ENCODE peak calls at places on chromosomes 3 and 15, in ten cellular contexts. M is activated T-cell treated with anti-CD3 and anti-CD28 coated beads, Interleukin-2, amount 50 U/mL, for 72 hours; C is ovary; F is activated CD4-positive, alpha-beta T cell treated with anti-CD3 and anti-CD28 coated beads, Interleukin-2, amount 50 U/mL, for 4 hours; I is uterus; V is heart left ventricle; E is Ammon's horn; Z is activated T-helper 9 cell treated with anti-CD3 and anti-CD28 coated beads, Interleukin-2, amount 50 U/mL, for 16 hours; O is HCEC 1CT; T is BE2C. Q is an unnamed sample.

GRCh38 chr3:143786229-143787199 is 61.8 kb downstream of the SLC9A9 start:
- DNase-seq in M (no peak), C (peak), F (no peak), I (peak), V (peak), E (peak), Z (no peak), O (no peak), T (no peak), Q (no peak)

GRCh38 chr3:195801251-195802183 is 10.2 kb downstream of the MUC4 start:
- DNase-seq in M (no peak), C (no peak), F (no peak), I (no peak), V (no peak), E (no peak), Z (no peak), O (no peak), T (no peak), Q (no peak)

GRCh38 chr3:55474213-55474632 is 12.9 kb downstream of the WNT5A start:
- DNase-seq in M (no peak), C (no peak), F (no peak), I (no peak), V (no peak), E (no peak), Z (no peak), O (no peak), T (no peak), Q (no peak)

GRCh38 chr15:50979041-50979440 is 70.6 kb downstream of the AP4E1 start:
- DNase-seq in M (no peak), C (no peak), F (no peak), I (no peak), V (no peak), E (no peak), Z (no peak), O (no peak), T (no peak), Q (no peak)

GRCh38 chr15:51218249-51218648 is 120.1 kb downstream of the CYP19A1 start:
- DNase-seq in M (no peak), C (no peak), F (no peak), I (no peak), V (no peak), E (no peak), Z (no peak), O (no peak), T (no peak), Q (no peak)

GRCh38 chr3:179558742-179559364 is 3.9 kb upstream of the ACTL6A start:
- DNase-seq in M (peak), C (no peak), F (peak), I (peak), V (peak), E (peak), Z (no peak), O (peak), T (peak), Q (peak)

GRCh38 chr3:149969110-149969944 is 1.4 kb downstream of the PFN2 start:
- DNase-seq in M (no peak), C (peak), F (no peak), I (peak), V (peak), E (peak), Z (no peak), O (peak), T (peak), Q (peak)

GRCh38 chr3:77411990-77412389 is 372.1 kb downstream of the ROBO2 start:
- DNase-seq in M (no peak), C (no peak), F (no peak), I (no peak), V (no peak), E (no peak), Z (no peak), O (no peak), T (peak), Q (no peak)

GRCh38 chr3:10511809-10512494 is 6.6 kb upstream of the ATP2B2 start:
- DNase-seq in M (no peak), C (no peak), F (no peak), I (no peak), V (peak), E (no peak), Z (no peak), O (peak), T (no peak), Q (no peak)

GRCh38 chr3:177371903-177372302 is 174.6 kb upstream of the TBL1XR1 start:
- DNase-seq in M (no peak), C (no peak), F (no peak), I (no peak), V (no peak), E (no peak), Z (no peak), O (no peak), T (no peak), Q (no peak)

GRCh38 chr3:101724329-101725191 is at the start of gene CEP97:
- DNase-seq in M (peak), C (peak), F (peak), I (peak), V (peak), E (peak), Z (peak), O (peak), T (peak), Q (peak)

GRCh38 chr15:93031103-93031464 is 57.9 kb downstream of the RGMA start:
- DNase-seq in M (no peak), C (no peak), F (no peak), I (peak), V (no peak), E (no peak), Z (no peak), O (no peak), T (no peak), Q (no peak)

GRCh38 chr3:184015381-184016019 is 2.2 kb downstream of the ABCC5 start:
- DNase-seq in M (no peak), C (no peak), F (no peak), I (no peak), V (peak), E (no peak), Z (no peak), O (no peak), T (peak), Q (peak)

GRCh38 chr3:6860911-6861330 is at the start of gene GRM7:
- DNase-seq in M (no peak), C (no peak), F (no peak), I (peak), V (no peak), E (peak), Z (no peak), O (no peak), T (no peak), Q (peak)

GRCh38 chr15:73941871-73942635 is 15.8 kb downstream of the LOXL1 start:
- DNase-seq in M (no peak), C (no peak), F (no peak), I (no peak), V (no peak), E (no peak), Z (no peak), O (no peak), T (peak), Q (no peak)

GRCh38 chr3:53140575-53141467 is 10.6 kb upstream of the RFT1 start:
- DNase-seq in M (no peak), C (no peak), F (no peak), I (no peak), V (no peak), E (peak), Z (no peak), O (peak), T (no peak), Q (no peak)

GRCh38 chr3:14803981-14804834 is 14.6 kb upstream of the FGD5 start:
- DNase-seq in M (no peak), C (no peak), F (no peak), I (no peak), V (peak), E (no peak), Z (no peak), O (no peak), T (no peak), Q (no peak)

GRCh38 chr3:111859061-111859973 is at the start of gene PHLDB2:
- DNase-seq in M (peak), C (peak), F (peak), I (peak), V (peak), E (no peak), Z (peak), O (peak), T (peak), Q (no peak)

GRCh38 chr15:52804526-52805081 is 14.5 kb upstream of the ONECUT1 start:
- DNase-seq in M (no peak), C (no peak), F (no peak), I (no peak), V (no peak), E (no peak), Z (no peak), O (no peak), T (no peak), Q (no peak)

GRCh38 chr15:55434989-55435825 is 26.9 kb downstream of the PIERCE2 start:
- DNase-seq in M (peak), C (no peak), F (no peak), I (no peak), V (no peak), E (peak), Z (no peak), O (peak), T (no peak), Q (peak)

GRCh38 chr3:181851063-181851462 is 139.3 kb downstream of the SOX2 start:
- DNase-seq in M (no peak), C (no peak), F (no peak), I (no peak), V (no peak), E (no peak), Z (no peak), O (no peak), T (no peak), Q (no peak)

GRCh38 chr15:88891540-88892254 is 3.6 kb downstream of the HAPLN3 start:
- DNase-seq in M (no peak), C (no peak), F (no peak), I (no peak), V (no peak), E (no peak), Z (no peak), O (no peak), T (no peak), Q (no peak)

GRCh38 chr3:65950340-65951326 is 88.1 kb downstream of the MAGI1 start:
- DNase-seq in M (no peak), C (no peak), F (no peak), I (no peak), V (no peak), E (no peak), Z (no peak), O (no peak), T (no peak), Q (no peak)

GRCh38 chr15:41269887-41270286 is 38.8 kb downstream of the CHP1 start:
- DNase-seq in M (no peak), C (no peak), F (no peak), I (no peak), V (no peak), E (no peak), Z (no peak), O (no peak), T (no peak), Q (no peak)

GRCh38 chr3:150300376-150300775 is 107.7 kb upstream of the TSC22D2 start:
- DNase-seq in M (no peak), C (no peak), F (no peak), I (no peak), V (no peak), E (no peak), Z (no peak), O (no peak), T (no peak), Q (no peak)

GRCh38 chr3:172253200-172253599 is 195.1 kb downstream of the GHSR start:
- DNase-seq in M (no peak), C (no peak), F (no peak), I (no peak), V (no peak), E (no peak), Z (no peak), O (no peak), T (no peak), Q (no peak)

GRCh38 chr3:194255252-194256039 is 95.7 kb downstream of the CPN2 start:
- DNase-seq in M (peak), C (no peak), F (peak), I (peak), V (peak), E (peak), Z (peak), O (no peak), T (peak), Q (no peak)

GRCh38 chr3:59126436-59126835 is 76.6 kb upstream of the CFAP20DC start:
- DNase-seq in M (no peak), C (no peak), F (no peak), I (no peak), V (no peak), E (no peak), Z (no peak), O (no peak), T (no peak), Q (no peak)

GRCh38 chr15:69718916-69719315 is 266.3 kb downstream of the RPLP1 start:
- DNase-seq in M (peak), C (no peak), F (peak), I (no peak), V (peak), E (peak), Z (no peak), O (no peak), T (no peak), Q (peak)

GRCh38 chr3:377158-377561 is 180.6 kb downstream of the CHL1 start:
- DNase-seq in M (no peak), C (no peak), F (no peak), I (no peak), V (no peak), E (peak), Z (no peak), O (peak), T (no peak), Q (peak)

GRCh38 chr3:190339130-190339529 is 16.9 kb upstream of the CLDN1 start:
- DNase-seq in M (no peak), C (no peak), F (no peak), I (no peak), V (no peak), E (no peak), Z (no peak), O (peak), T (no peak), Q (no peak)

Q was measured in G401.